ENCODE peak calls at places on chromosomes 13 and 19, in six cellular contexts. Z is NCI-H1417; F is mucosa of gallbladder; W is IMR-90; X is activated CD4-positive, CD25-positive, alpha-beta regulatory T cell; U is GF-D8. P is an unnamed sample.

GRCh38 chr13:113996912-113997745 is 23.3 kb upstream of the C13orf46 start:
- DNase-seq in Z (no peak), F (no peak), W (no peak), X (no peak), U (no peak), P (no peak)

GRCh38 chr13:107339209-107339608 is 771.3 kb upstream of the ARGLU1 start:
- DNase-seq in Z (no peak), F (no peak), W (peak), X (no peak), U (no peak), P (no peak)

GRCh38 chr13:26254583-26255102 is 714 bp downstream of the CDK8 start:
- DNase-seq in Z (peak), F (peak), W (peak), X (peak), U (peak), P (peak)

GRCh38 chr13:27371932-27372331 is 52.5 kb upstream of the GTF3A start:
- DNase-seq in Z (peak), F (no peak), W (no peak), X (no peak), U (no peak), P (no peak)

GRCh38 chr19:17406039-17406886 is 833 bp upstream of the BST2 start:
- DNase-seq in Z (no peak), F (no peak), W (no peak), X (no peak), U (peak), P (peak)

GRCh38 chr19:43504426-43505185 is at the start of gene PHLDB3:
- DNase-seq in Z (no peak), F (peak), W (peak), X (peak), U (no peak), P (peak)

GRCh38 chr13:50419896-50420295 is 404.7 kb downstream of the KCNRG start:
- DNase-seq in Z (no peak), F (no peak), W (no peak), X (no peak), U (no peak), P (no peak)

GRCh38 chr19:3804429-3804828 is 18.2 kb upstream of the MATK start:
- DNase-seq in Z (no peak), F (no peak), W (no peak), X (no peak), U (no peak), P (no peak)

GRCh38 chr19:30567535-30568232 is 195.5 kb downstream of the ZNF536 start:
- DNase-seq in Z (no peak), F (no peak), W (no peak), X (no peak), U (no peak), P (no peak)

GRCh38 chr13:42649761-42650289 is 75.9 kb downstream of the TNFSF11 start:
- DNase-seq in Z (peak), F (no peak), W (no peak), X (no peak), U (no peak), P (no peak)

GRCh38 chr13:106815545-106815944 is 247.6 kb upstream of the ARGLU1 start:
- DNase-seq in Z (no peak), F (no peak), W (no peak), X (no peak), U (no peak), P (no peak)

GRCh38 chr13:90293793-90294361 is 1053.6 kb upstream of the MIR17HG start:
- DNase-seq in Z (no peak), F (no peak), W (no peak), X (no peak), U (no peak), P (no peak)

GRCh38 chr19:28497137-28497536 is 715.8 kb downstream of the UQCRFS1 start:
- DNase-seq in Z (no peak), F (no peak), W (no peak), X (no peak), U (no peak), P (no peak)

GRCh38 chr13:71290963-71291937 is 575.8 kb downstream of the DACH1 start:
- DNase-seq in Z (peak), F (no peak), W (peak), X (no peak), U (peak), P (peak)

GRCh38 chr13:112873851-112874750 is 94.9 kb upstream of the MCF2L start:
- DNase-seq in Z (peak), F (peak), W (peak), X (no peak), U (no peak), P (peak)

GRCh38 chr19:12664406-12665280 is 1.9 kb downstream of the MAN2B1 start:
- DNase-seq in Z (no peak), F (no peak), W (no peak), X (no peak), U (no peak), P (no peak)

GRCh38 chr13:107373551-107373950 is 805.6 kb upstream of the ARGLU1 start:
- DNase-seq in Z (peak), F (no peak), W (peak), X (no peak), U (no peak), P (peak)

GRCh38 chr19:35141627-35142401 is 1.2 kb upstream of the FXYD7 start:
- DNase-seq in Z (no peak), F (no peak), W (no peak), X (no peak), U (no peak), P (no peak)

GRCh38 chr13:79457948-79458347 is 23.0 kb upstream of the NDFIP2 start:
- DNase-seq in Z (no peak), F (no peak), W (peak), X (no peak), U (peak), P (no peak)

GRCh38 chr19:2050991-2051770 is at the start of gene MKNK2:
- DNase-seq in Z (peak), F (peak), W (peak), X (peak), U (peak), P (peak)

GRCh38 chr13:48775285-48775684 is 121.6 kb downstream of the CYSLTR2 start:
- DNase-seq in Z (no peak), F (no peak), W (peak), X (no peak), U (no peak), P (no peak)

GRCh38 chr13:33375421-33375820 is 89.9 kb upstream of the STARD13 start:
- DNase-seq in Z (peak), F (no peak), W (no peak), X (no peak), U (no peak), P (no peak)

GRCh38 chr13:30601836-30602235 is 15.9 kb upstream of the USPL1 start:
- DNase-seq in Z (no peak), F (no peak), W (no peak), X (no peak), U (no peak), P (no peak)

GRCh38 chr13:103022328-103022727 is 43.9 kb downstream of the SLC10A2 start:
- DNase-seq in Z (no peak), F (no peak), W (no peak), X (no peak), U (no peak), P (no peak)

GRCh38 chr19:55620410-55620809 is 4.0 kb downstream of the ZNF784 start:
- DNase-seq in Z (no peak), F (no peak), W (peak), X (no peak), U (peak), P (peak)

GRCh38 chr19:3356805-3357204 is 9.6 kb upstream of the NFIC start:
- DNase-seq in Z (no peak), F (no peak), W (no peak), X (no peak), U (no peak), P (no peak)

P was measured in AML-193.